ENCODE peak calls at places on chromosomes 4 and X, in ten cellular contexts. One of them, this sample, is unnamed.

GRCh38 chr4:30656828-30657227 is 63.3 kb upstream of the PCDH7 start:
- DNase-seq in GM23338: no peak
- DNase-seq in pons: no peak
- DNase-seq in activated CD4-positive, alpha-beta T cell treated with anti-CD3 and anti-CD28 coated beads, Interleukin-2, amount 50 U/mL, for 24 hours: no peak
- DNase-seq in GM20000: no peak
- DNase-seq in AG08396: no peak
- DNase-seq in right atrium auricular region: no peak
- DNase-seq in foreskin fibroblast: no peak
- DNase-seq in GM13976: no peak
- DNase-seq in germinal center: no peak
- DNase-seq in this sample: no peak

GRCh38 chrX:69163936-69164741 is 1.1 kb downstream of the PJA1 start:
- DNase-seq in germinal center: peak
- DNase-seq in GM23338: peak
- DNase-seq in GM20000: peak
- DNase-seq in GM13976: peak
- DNase-seq in right atrium auricular region: no peak
- DNase-seq in pons: peak
- DNase-seq in activated CD4-positive, alpha-beta T cell treated with anti-CD3 and anti-CD28 coated beads, Interleukin-2, amount 50 U/mL, for 24 hours: peak
- DNase-seq in AG08396: peak
- DNase-seq in foreskin fibroblast: peak
- DNase-seq in this sample: peak

GRCh38 chrX:30230395-30230794 is at the start of gene MAGEB3:
- DNase-seq in pons: no peak
- DNase-seq in AG08396: no peak
- DNase-seq in activated CD4-positive, alpha-beta T cell treated with anti-CD3 and anti-CD28 coated beads, Interleukin-2, amount 50 U/mL, for 24 hours: no peak
- DNase-seq in right atrium auricular region: no peak
- DNase-seq in GM20000: no peak
- DNase-seq in foreskin fibroblast: no peak
- DNase-seq in GM23338: no peak
- DNase-seq in GM13976: no peak
- DNase-seq in germinal center: no peak
- DNase-seq in this sample: no peak

GRCh38 chr4:67861513-67861912 is 22.3 kb downstream of the TMPRSS11D start:
- DNase-seq in GM20000: peak
- DNase-seq in foreskin fibroblast: no peak
- DNase-seq in activated CD4-positive, alpha-beta T cell treated with anti-CD3 and anti-CD28 coated beads, Interleukin-2, amount 50 U/mL, for 24 hours: no peak
- DNase-seq in GM13976: no peak
- DNase-seq in GM23338: no peak
- DNase-seq in pons: no peak
- DNase-seq in right atrium auricular region: no peak
- DNase-seq in germinal center: no peak
- DNase-seq in AG08396: no peak
- DNase-seq in this sample: no peak

GRCh38 chrX:69285881-69286545 is 120.8 kb upstream of the PJA1 start:
- DNase-seq in foreskin fibroblast: peak
- DNase-seq in GM20000: peak
- DNase-seq in pons: no peak
- DNase-seq in GM23338: peak
- DNase-seq in germinal center: peak
- DNase-seq in right atrium auricular region: peak
- DNase-seq in activated CD4-positive, alpha-beta T cell treated with anti-CD3 and anti-CD28 coated beads, Interleukin-2, amount 50 U/mL, for 24 hours: peak
- DNase-seq in GM13976: peak
- DNase-seq in AG08396: peak
- DNase-seq in this sample: peak

GRCh38 chrX:54043696-54044125 is 562 bp downstream of the PHF8 start:
- DNase-seq in GM20000: peak
- DNase-seq in foreskin fibroblast: peak
- DNase-seq in AG08396: peak
- DNase-seq in pons: peak
- DNase-seq in germinal center: peak
- DNase-seq in activated CD4-positive, alpha-beta T cell treated with anti-CD3 and anti-CD28 coated beads, Interleukin-2, amount 50 U/mL, for 24 hours: no peak
- DNase-seq in right atrium auricular region: no peak
- DNase-seq in GM13976: peak
- DNase-seq in GM23338: peak
- DNase-seq in this sample: peak

GRCh38 chr4:53267026-53267425 is 98.8 kb downstream of the SCFD2 start:
- DNase-seq in activated CD4-positive, alpha-beta T cell treated with anti-CD3 and anti-CD28 coated beads, Interleukin-2, amount 50 U/mL, for 24 hours: no peak
- DNase-seq in right atrium auricular region: no peak
- DNase-seq in foreskin fibroblast: no peak
- DNase-seq in pons: no peak
- DNase-seq in GM20000: no peak
- DNase-seq in germinal center: no peak
- DNase-seq in GM23338: no peak
- DNase-seq in GM13976: no peak
- DNase-seq in AG08396: peak
- DNase-seq in this sample: no peak

GRCh38 chrX:45712067-45712466 is 511.4 kb upstream of the DIPK2B start:
- DNase-seq in activated CD4-positive, alpha-beta T cell treated with anti-CD3 and anti-CD28 coated beads, Interleukin-2, amount 50 U/mL, for 24 hours: no peak
- DNase-seq in GM13976: no peak
- DNase-seq in right atrium auricular region: no peak
- DNase-seq in germinal center: no peak
- DNase-seq in GM23338: no peak
- DNase-seq in GM20000: no peak
- DNase-seq in AG08396: no peak
- DNase-seq in pons: no peak
- DNase-seq in foreskin fibroblast: peak
- DNase-seq in this sample: peak

GRCh38 chr4:35963383-35963782 is 280.9 kb downstream of the ARAP2 start:
- DNase-seq in GM13976: no peak
- DNase-seq in foreskin fibroblast: no peak
- DNase-seq in GM23338: no peak
- DNase-seq in pons: no peak
- DNase-seq in AG08396: no peak
- DNase-seq in activated CD4-positive, alpha-beta T cell treated with anti-CD3 and anti-CD28 coated beads, Interleukin-2, amount 50 U/mL, for 24 hours: no peak
- DNase-seq in right atrium auricular region: no peak
- DNase-seq in germinal center: no peak
- DNase-seq in GM20000: no peak
- DNase-seq in this sample: no peak

GRCh38 chr4:5715357-5715756 is 4.4 kb downstream of the EVC start:
- DNase-seq in GM23338: no peak
- DNase-seq in right atrium auricular region: no peak
- DNase-seq in GM13976: no peak
- DNase-seq in pons: no peak
- DNase-seq in germinal center: no peak
- DNase-seq in AG08396: no peak
- DNase-seq in foreskin fibroblast: no peak
- DNase-seq in GM20000: no peak
- DNase-seq in activated CD4-positive, alpha-beta T cell treated with anti-CD3 and anti-CD28 coated beads, Interleukin-2, amount 50 U/mL, for 24 hours: no peak
- DNase-seq in this sample: no peak

GRCh38 chr4:186074189-186074588 is 5.2 kb downstream of the TLR3 start:
- DNase-seq in foreskin fibroblast: no peak
- DNase-seq in GM13976: no peak
- DNase-seq in activated CD4-positive, alpha-beta T cell treated with anti-CD3 and anti-CD28 coated beads, Interleukin-2, amount 50 U/mL, for 24 hours: no peak
- DNase-seq in AG08396: no peak
- DNase-seq in GM23338: no peak
- DNase-seq in right atrium auricular region: no peak
- DNase-seq in GM20000: no peak
- DNase-seq in pons: peak
- DNase-seq in germinal center: no peak
- DNase-seq in this sample: no peak

GRCh38 chr4:153785830-153786721 is 2.8 kb downstream of the SFRP2 start:
- DNase-seq in GM23338: peak
- DNase-seq in AG08396: no peak
- DNase-seq in right atrium auricular region: no peak
- DNase-seq in foreskin fibroblast: peak
- DNase-seq in pons: peak
- DNase-seq in GM13976: peak
- DNase-seq in activated CD4-positive, alpha-beta T cell treated with anti-CD3 and anti-CD28 coated beads, Interleukin-2, amount 50 U/mL, for 24 hours: no peak
- DNase-seq in germinal center: no peak
- DNase-seq in GM20000: no peak
- DNase-seq in this sample: peak

GRCh38 chr4:154024097-154024496 is 235.2 kb upstream of the SFRP2 start:
- DNase-seq in GM20000: no peak
- DNase-seq in GM13976: no peak
- DNase-seq in pons: no peak
- DNase-seq in germinal center: no peak
- DNase-seq in AG08396: no peak
- DNase-seq in right atrium auricular region: no peak
- DNase-seq in foreskin fibroblast: no peak
- DNase-seq in activated CD4-positive, alpha-beta T cell treated with anti-CD3 and anti-CD28 coated beads, Interleukin-2, amount 50 U/mL, for 24 hours: no peak
- DNase-seq in GM23338: peak
- DNase-seq in this sample: no peak

GRCh38 chr4:124206779-124207605 is 505.5 kb downstream of the ANKRD50 start:
- DNase-seq in activated CD4-positive, alpha-beta T cell treated with anti-CD3 and anti-CD28 coated beads, Interleukin-2, amount 50 U/mL, for 24 hours: no peak
- DNase-seq in GM23338: no peak
- DNase-seq in right atrium auricular region: no peak
- DNase-seq in GM20000: no peak
- DNase-seq in GM13976: no peak
- DNase-seq in germinal center: no peak
- DNase-seq in AG08396: no peak
- DNase-seq in pons: no peak
- DNase-seq in foreskin fibroblast: peak
- DNase-seq in this sample: no peak

GRCh38 chr4:74548561-74548960 is 103.6 kb downstream of the AREG start:
- DNase-seq in GM23338: no peak
- DNase-seq in pons: no peak
- DNase-seq in right atrium auricular region: no peak
- DNase-seq in GM20000: no peak
- DNase-seq in GM13976: no peak
- DNase-seq in foreskin fibroblast: no peak
- DNase-seq in activated CD4-positive, alpha-beta T cell treated with anti-CD3 and anti-CD28 coated beads, Interleukin-2, amount 50 U/mL, for 24 hours: no peak
- DNase-seq in germinal center: no peak
- DNase-seq in AG08396: no peak
- DNase-seq in this sample: no peak

GRCh38 chr4:36178489-36178888 is 65.8 kb downstream of the ARAP2 start:
- DNase-seq in activated CD4-positive, alpha-beta T cell treated with anti-CD3 and anti-CD28 coated beads, Interleukin-2, amount 50 U/mL, for 24 hours: no peak
- DNase-seq in right atrium auricular region: no peak
- DNase-seq in germinal center: no peak
- DNase-seq in foreskin fibroblast: no peak
- DNase-seq in GM23338: no peak
- DNase-seq in GM13976: no peak
- DNase-seq in GM20000: no peak
- DNase-seq in pons: no peak
- DNase-seq in AG08396: no peak
- DNase-seq in this sample: no peak

This sample was measured in AG20443.